ENCODE peak calls at places on chromosomes 1 and 21, in five cellular contexts. One of them, this sample, is unnamed.
A peak's percentile ranks its signal among the peaks of the same experiment; 100 is the strongest.

GRCh38 chr1:1167416-1168155 is 6.1 kb upstream of the TTLL10 start:
- DNase-seq in IMR-90: no peak
- DNase-seq in mesenchymal stem cell: no peak
- DNase-seq in neuronal stem cell: no peak
- DNase-seq in H9: no peak
- DNase-seq in this sample: no peak

GRCh38 chr1:219973221-219973620 is 44.9 kb upstream of the SLC30A10 start:
- DNase-seq in IMR-90: no peak
- DNase-seq in mesenchymal stem cell: no peak
- DNase-seq in neuronal stem cell: no peak
- DNase-seq in H9: no peak
- DNase-seq in this sample: no peak

GRCh38 chr1:115476616-115477015 is 138.6 kb upstream of the NGF start:
- DNase-seq in IMR-90: no peak
- DNase-seq in mesenchymal stem cell: no peak
- DNase-seq in neuronal stem cell: no peak
- DNase-seq in H9: peak; percentile 31
- DNase-seq in this sample: no peak

GRCh38 chr1:33548319-33548718 is 75.9 kb downstream of the ZSCAN20 start:
- DNase-seq in IMR-90: no peak
- DNase-seq in mesenchymal stem cell: no peak
- DNase-seq in neuronal stem cell: no peak
- DNase-seq in H9: no peak
- DNase-seq in this sample: no peak

GRCh38 chr1:12230549-12231275 is 882 bp downstream of the VPS13D start:
- DNase-seq in IMR-90: no peak
- DNase-seq in mesenchymal stem cell: peak; percentile 45
- DNase-seq in neuronal stem cell: no peak
- DNase-seq in H9: peak; percentile 37
- DNase-seq in this sample: peak; percentile 32

GRCh38 chr1:19442150-19443096 is 42.9 kb downstream of the CAPZB start:
- DNase-seq in IMR-90: peak; percentile 60
- DNase-seq in mesenchymal stem cell: peak; percentile 60
- DNase-seq in neuronal stem cell: no peak
- DNase-seq in H9: no peak
- DNase-seq in this sample: no peak

GRCh38 chr1:209491496-209491895 is 92.0 kb upstream of the CAMK1G start:
- DNase-seq in IMR-90: no peak
- DNase-seq in mesenchymal stem cell: no peak
- DNase-seq in neuronal stem cell: no peak
- DNase-seq in H9: peak; percentile 4
- DNase-seq in this sample: no peak

GRCh38 chr1:89945852-89946476 is 48.9 kb upstream of the ZNF326 start:
- DNase-seq in IMR-90: peak; percentile 85
- DNase-seq in mesenchymal stem cell: peak; percentile 39
- DNase-seq in neuronal stem cell: no peak
- DNase-seq in H9: no peak
- DNase-seq in this sample: peak; percentile 72

GRCh38 chr1:54798769-54799641 is 2.1 kb downstream of the TTC22 start:
- DNase-seq in IMR-90: peak; percentile 36
- DNase-seq in mesenchymal stem cell: no peak
- DNase-seq in neuronal stem cell: no peak
- DNase-seq in H9: no peak
- DNase-seq in this sample: peak; percentile 8

GRCh38 chr1:5993553-5994510 is 1.6 kb upstream of the NPHP4 start:
- DNase-seq in IMR-90: no peak
- DNase-seq in mesenchymal stem cell: no peak
- DNase-seq in neuronal stem cell: no peak
- DNase-seq in H9: no peak
- DNase-seq in this sample: no peak

GRCh38 chr1:178262101-178262500 is 168.2 kb downstream of the RASAL2 start:
- DNase-seq in IMR-90: peak; percentile 92
- DNase-seq in mesenchymal stem cell: peak; percentile 93
- DNase-seq in neuronal stem cell: peak; percentile 61
- DNase-seq in H9: no peak
- DNase-seq in this sample: no peak

GRCh38 chr1:89060091-89060490 is 4.9 kb downstream of the GBP1 start:
- DNase-seq in IMR-90: no peak
- DNase-seq in mesenchymal stem cell: no peak
- DNase-seq in neuronal stem cell: no peak
- DNase-seq in H9: no peak
- DNase-seq in this sample: no peak

GRCh38 chr1:193448682-193449461 is 262.5 kb upstream of the B3GALT2 start:
- DNase-seq in IMR-90: no peak
- DNase-seq in mesenchymal stem cell: peak; percentile 24
- DNase-seq in neuronal stem cell: no peak
- DNase-seq in H9: no peak
- DNase-seq in this sample: no peak

GRCh38 chr1:53068314-53069084 is 6.5 kb downstream of the PODN start:
- DNase-seq in IMR-90: no peak
- DNase-seq in mesenchymal stem cell: no peak
- DNase-seq in neuronal stem cell: no peak
- DNase-seq in H9: no peak
- DNase-seq in this sample: peak; percentile 22

GRCh38 chr1:15246960-15247614 is at the start of gene FHAD1:
- DNase-seq in IMR-90: peak; percentile 17
- DNase-seq in mesenchymal stem cell: peak; percentile 69
- DNase-seq in neuronal stem cell: peak; percentile 77
- DNase-seq in H9: peak; percentile 78
- DNase-seq in this sample: peak; percentile 74

GRCh38 chr1:15248238-15248637 is 1.2 kb downstream of the FHAD1 start:
- DNase-seq in IMR-90: no peak
- DNase-seq in mesenchymal stem cell: no peak
- DNase-seq in neuronal stem cell: no peak
- DNase-seq in H9: no peak
- DNase-seq in this sample: no peak

GRCh38 chr1:15244813-15245212 is 2.2 kb upstream of the FHAD1 start:
- DNase-seq in IMR-90: no peak
- DNase-seq in mesenchymal stem cell: no peak
- DNase-seq in neuronal stem cell: no peak
- DNase-seq in H9: no peak
- DNase-seq in this sample: no peak

GRCh38 chr1:15243275-15244043 is 3.6 kb upstream of the FHAD1 start:
- DNase-seq in IMR-90: peak; percentile 14
- DNase-seq in mesenchymal stem cell: no peak
- DNase-seq in neuronal stem cell: no peak
- DNase-seq in H9: no peak
- DNase-seq in this sample: peak; percentile 65

GRCh38 chr1:15245593-15246325 is 1.3 kb upstream of the FHAD1 start:
- DNase-seq in IMR-90: peak; percentile 44
- DNase-seq in mesenchymal stem cell: peak; percentile 66
- DNase-seq in neuronal stem cell: no peak
- DNase-seq in H9: no peak
- DNase-seq in this sample: no peak
- H4K91ac ChIP-seq in IMR-90: no peak overlapping the region
- H4K91ac ChIP-seq in mesenchymal stem cell: no peak overlapping the region
- H4K91ac ChIP-seq in neuronal stem cell: no peak overlapping the region
- H4K91ac ChIP-seq in H9: no peak overlapping the region
- H4K91ac ChIP-seq in this sample: no peak overlapping the region

DNA sequence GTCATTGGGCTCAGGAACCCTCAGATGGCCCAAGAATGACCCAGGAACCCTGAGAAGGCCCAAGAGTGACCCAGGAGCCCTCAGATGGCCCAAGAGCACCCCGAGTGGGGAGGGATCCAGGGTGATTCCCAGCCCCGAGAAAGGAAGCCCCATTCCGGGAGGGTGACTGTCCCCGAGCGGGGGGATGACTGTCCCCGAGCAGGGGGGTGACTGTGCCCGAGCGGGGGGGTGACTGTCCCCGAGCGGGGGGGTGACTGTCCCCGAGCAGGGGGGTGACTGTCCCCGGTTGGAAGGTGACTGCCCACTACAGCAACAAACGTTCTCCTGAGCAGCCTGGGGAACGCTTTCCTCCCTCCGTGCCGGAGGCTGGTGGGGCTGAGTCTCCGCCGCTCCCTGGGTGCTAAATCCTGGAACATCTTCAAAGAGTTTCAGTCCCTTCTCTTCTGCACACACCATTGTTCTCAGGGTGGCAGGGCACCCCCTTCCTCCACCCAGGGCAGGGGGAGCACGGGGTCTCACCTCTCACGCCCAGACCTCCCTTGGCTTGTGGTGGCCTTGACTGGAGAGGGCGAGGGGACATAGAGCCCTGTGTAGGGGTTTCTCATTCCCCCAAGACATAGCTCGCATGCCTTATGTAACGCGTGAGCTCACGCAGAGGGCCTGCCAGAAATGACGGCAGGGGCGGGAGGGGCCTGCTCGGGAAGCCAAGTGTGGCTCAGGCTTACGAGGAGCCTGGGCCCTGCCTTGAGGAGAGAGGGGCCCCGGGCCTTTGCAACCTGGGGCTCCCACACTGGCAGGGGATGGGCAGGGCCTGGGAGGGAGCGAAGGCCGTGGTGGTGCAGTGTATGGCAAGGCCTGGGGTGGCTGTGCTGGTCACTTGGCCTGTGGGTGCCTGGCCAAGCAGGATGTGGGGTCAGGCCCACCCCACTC is 14.3 kb upstream of the SKI start:
- DNase-seq in IMR-90: peak; percentile 86
- DNase-seq in mesenchymal stem cell: peak; percentile 69
- DNase-seq in neuronal stem cell: no peak
- DNase-seq in H9: no peak
- DNase-seq in this sample: peak; percentile 37
- H4K91ac ChIP-seq in IMR-90: peak overlapping the region; percentile 98
- H4K91ac ChIP-seq in mesenchymal stem cell: peak overlapping the region; percentile 99
- H4K91ac ChIP-seq in neuronal stem cell: peak overlapping the region; percentile 56
- H4K91ac ChIP-seq in H9: peak overlapping the region; percentile 77
- H4K91ac ChIP-seq in this sample: peak overlapping the region; percentile 97

GRCh38 chr21:37528150-37528937 is 161.8 kb downstream of the DYRK1A start:
- DNase-seq in IMR-90: no peak
- DNase-seq in mesenchymal stem cell: no peak
- DNase-seq in neuronal stem cell: no peak
- DNase-seq in H9: no peak
- DNase-seq in this sample: no peak

GRCh38 chr21:37531402-37532042 is 164.9 kb downstream of the DYRK1A start:
- DNase-seq in IMR-90: no peak
- DNase-seq in mesenchymal stem cell: no peak
- DNase-seq in neuronal stem cell: no peak
- DNase-seq in H9: no peak
- DNase-seq in this sample: no peak

GRCh38 chr21:37530901-37531351 is 164.4 kb downstream of the DYRK1A start:
- DNase-seq in IMR-90: no peak
- DNase-seq in mesenchymal stem cell: no peak
- DNase-seq in neuronal stem cell: no peak
- DNase-seq in H9: no peak
- DNase-seq in this sample: no peak

GRCh38 chr21:37527716-37528115 is 161.1 kb downstream of the DYRK1A start:
- DNase-seq in IMR-90: no peak
- DNase-seq in mesenchymal stem cell: no peak
- DNase-seq in neuronal stem cell: no peak
- DNase-seq in H9: no peak
- DNase-seq in this sample: no peak

DNA sequence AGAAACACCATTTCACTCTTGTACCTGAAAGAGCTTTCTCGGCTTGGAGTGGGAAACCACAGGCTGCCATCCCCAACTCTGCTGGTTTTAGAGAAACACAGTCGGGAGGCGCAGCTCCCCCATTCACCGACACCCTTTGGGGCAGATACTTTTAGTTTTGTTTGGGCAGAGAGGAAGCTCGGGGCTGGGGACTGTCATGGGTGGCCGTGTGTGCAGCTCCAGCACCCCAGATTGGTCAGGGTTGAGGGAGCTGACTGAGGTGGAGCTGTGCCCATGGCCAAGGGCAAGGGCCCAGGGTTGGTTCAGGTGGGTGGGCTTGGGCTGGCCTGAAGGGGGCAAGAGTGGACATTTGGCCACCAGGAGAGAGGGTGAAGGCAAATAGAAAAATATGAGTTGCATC is 163.1 kb downstream of the DYRK1A start:
- DNase-seq in IMR-90: no peak
- DNase-seq in mesenchymal stem cell: no peak
- DNase-seq in neuronal stem cell: no peak
- DNase-seq in H9: no peak
- DNase-seq in this sample: no peak
- H4K91ac ChIP-seq in IMR-90: no peak overlapping the region
- H4K91ac ChIP-seq in mesenchymal stem cell: no peak overlapping the region
- H4K91ac ChIP-seq in neuronal stem cell: no peak overlapping the region
- H4K91ac ChIP-seq in H9: no peak overlapping the region
- H4K91ac ChIP-seq in this sample: no peak overlapping the region

DNA sequence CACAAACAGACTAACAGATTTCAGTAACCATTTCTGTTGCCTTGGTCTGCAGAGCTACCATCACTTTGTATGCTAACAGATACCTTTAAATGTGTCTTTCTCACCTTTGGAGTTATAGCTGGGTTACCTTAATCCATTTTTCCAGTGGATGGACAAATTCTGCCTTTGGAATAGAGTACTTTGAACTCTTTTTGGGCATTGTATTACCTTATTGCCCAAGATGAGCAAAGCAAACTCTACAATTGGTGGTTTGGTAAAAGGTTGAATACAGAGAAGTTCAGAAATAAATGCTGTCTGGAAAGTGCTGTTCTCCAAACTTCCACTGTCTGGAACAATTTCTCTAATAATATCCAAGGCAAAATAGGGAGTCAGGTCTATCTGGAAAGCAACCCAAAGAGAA is 258.3 kb downstream of the PTBP2 start:
- DNase-seq in IMR-90: no peak
- DNase-seq in mesenchymal stem cell: no peak
- DNase-seq in neuronal stem cell: no peak
- DNase-seq in H9: no peak
- DNase-seq in this sample: no peak
- H4K91ac ChIP-seq in IMR-90: no peak overlapping the region
- H4K91ac ChIP-seq in mesenchymal stem cell: no peak overlapping the region
- H4K91ac ChIP-seq in neuronal stem cell: no peak overlapping the region
- H4K91ac ChIP-seq in H9: no peak overlapping the region
- H4K91ac ChIP-seq in this sample: no peak overlapping the region

GRCh38 chr1:64962447-64962846 is 3.9 kb downstream of the JAK1 start:
- DNase-seq in IMR-90: no peak
- DNase-seq in mesenchymal stem cell: no peak
- DNase-seq in neuronal stem cell: no peak
- DNase-seq in H9: no peak
- DNase-seq in this sample: no peak
- H4K91ac ChIP-seq in IMR-90: no peak overlapping the region
- H4K91ac ChIP-seq in mesenchymal stem cell: no peak overlapping the region
- H4K91ac ChIP-seq in neuronal stem cell: no peak overlapping the region
- H4K91ac ChIP-seq in H9: no peak overlapping the region
- H4K91ac ChIP-seq in this sample: no peak overlapping the region

DNA sequence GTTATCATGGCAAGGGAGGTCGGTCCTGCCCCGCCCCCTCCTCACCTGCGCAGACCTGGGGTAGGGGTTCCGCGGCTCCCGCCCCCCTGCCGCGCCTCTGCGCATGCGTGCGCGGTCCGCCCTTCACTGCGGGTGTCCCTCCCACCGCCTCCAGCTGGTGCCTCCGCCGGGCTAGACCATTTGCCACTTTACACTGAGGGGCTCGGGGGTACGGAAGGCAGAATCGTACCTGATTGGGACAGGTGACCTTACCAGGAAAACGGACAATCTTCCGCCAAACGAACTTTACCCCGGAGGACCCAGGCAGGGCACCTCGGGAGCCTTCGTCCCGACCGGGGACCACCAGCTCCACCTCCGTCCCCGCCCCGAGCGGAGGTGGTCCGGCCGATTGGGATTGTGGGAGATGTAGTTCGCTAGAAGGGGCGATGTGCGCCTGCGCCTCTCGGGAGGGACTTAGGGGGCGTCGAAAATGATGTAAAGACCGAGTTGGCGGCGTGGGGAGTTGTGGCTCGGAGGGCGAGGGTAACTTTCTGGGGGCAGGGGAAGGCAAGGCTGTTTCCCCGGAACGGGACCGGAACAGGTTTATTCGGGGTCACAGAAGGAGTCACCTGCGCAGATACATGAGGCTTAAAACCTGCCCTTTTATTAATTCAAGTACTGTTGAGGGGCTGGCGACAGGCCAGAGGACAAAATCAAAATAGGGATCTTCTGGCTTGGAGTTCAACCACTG is at the start of gene DNAJC28:
- DNase-seq in IMR-90: peak; percentile 89
- DNase-seq in mesenchymal stem cell: peak; percentile 95
- DNase-seq in neuronal stem cell: peak; percentile 94
- DNase-seq in H9: peak; percentile 96
- DNase-seq in this sample: peak; percentile 95
- H4K91ac ChIP-seq in IMR-90: peak within 1 kb of the TSS; percentile 87
- H4K91ac ChIP-seq in mesenchymal stem cell: peak within 1 kb of the TSS; percentile 2
- H4K91ac ChIP-seq in neuronal stem cell: no peak within 1 kb of the TSS
- H4K91ac ChIP-seq in H9: no peak within 1 kb of the TSS
- H4K91ac ChIP-seq in this sample: peak within 1 kb of the TSS; percentile 40